ENCODE peak calls at places on chromosomes 3 and 15, in nine cellular contexts. M is CD8-positive, alpha-beta memory T cell; C is lower leg skin; X is germinal center; N is astrocyte; B is activated gamma-delta T cell treated with Interleukin-2 at 50 U/mL for 16 hours; G is progenitor cell of endocrine pancreas; J is A549; Q is sciatic nerve. I is an unnamed sample.
A peak's percentile ranks its signal among the peaks of the same experiment; 100 is the strongest.

GRCh38 chr15:71807125-71807629 is 3.2 kb upstream of the NR2E3 start:
- DNase-seq in M (no peak), C (no peak), X (no peak), N (peak; percentile 26), B (no peak), G (no peak), J (no peak), Q (no peak), I (no peak)

GRCh38 chr3:103170651-103171050 is 735.8 kb downstream of the ZPLD1 start:
- DNase-seq in M (no peak), C (no peak), X (no peak), N (no peak), B (no peak), G (no peak), J (no peak), Q (no peak), I (no peak)

GRCh38 chr15:60563539-60564404 is 84.8 kb upstream of the ICE2 start:
- DNase-seq in M (no peak), C (no peak), X (no peak), N (no peak), B (peak; percentile 43), G (no peak), J (no peak), Q (no peak), I (no peak)

GRCh38 chr15:29124581-29125381 is 144.8 kb downstream of the NSMCE3 start:
- DNase-seq in M (no peak), C (no peak), X (no peak), N (peak; percentile 68), B (no peak), G (no peak), J (no peak), Q (no peak), I (no peak)

GRCh38 chr3:62636235-62636826 is 238.9 kb downstream of the CADPS start:
- DNase-seq in M (no peak), C (no peak), X (no peak), N (no peak), B (no peak), G (no peak), J (no peak), Q (no peak), I (no peak)

GRCh38 chr15:68536331-68537095 is 42.3 kb upstream of the CORO2B start:
- DNase-seq in M (no peak), C (no peak), X (no peak), N (peak; percentile 98), B (no peak), G (no peak), J (no peak), Q (no peak), I (no peak)

GRCh38 chr15:65101891-65102708 is 12.9 kb downstream of the UBAP1L start:
- DNase-seq in M (no peak), C (peak; percentile 82), X (no peak), N (no peak), B (no peak), G (no peak), J (no peak), Q (peak; percentile 57), I (no peak)

GRCh38 chr3:81308296-81308695 is 453.1 kb downstream of the GBE1 start:
- DNase-seq in M (no peak), C (no peak), X (no peak), N (peak; percentile 57), B (no peak), G (no peak), J (no peak), Q (no peak), I (no peak)

GRCh38 chr15:73965730-73966103 is 26.4 kb downstream of the STOML1 start:
- DNase-seq in M (no peak), C (no peak), X (peak; percentile 58), N (peak; percentile 61), B (no peak), G (no peak), J (no peak), Q (no peak), I (no peak)

GRCh38 chr3:149421764-149422163 is 44.3 kb upstream of the TM4SF1 start:
- DNase-seq in M (no peak), C (no peak), X (no peak), N (no peak), B (no peak), G (no peak), J (no peak), Q (no peak), I (no peak)

GRCh38 chr3:48938689-48939088 is 20.0 kb downstream of the ARIH2 start:
- DNase-seq in M (no peak), C (no peak), X (no peak), N (no peak), B (no peak), G (no peak), J (no peak), Q (no peak), I (no peak)

GRCh38 chr3:167466961-167467360 is 6.9 kb downstream of the SERPINI2 start:
- DNase-seq in M (no peak), C (no peak), X (no peak), N (no peak), B (no peak), G (no peak), J (no peak), Q (no peak), I (no peak)

GRCh38 chr3:99475229-99475628 is 163.2 kb upstream of the COL8A1 start:
- DNase-seq in M (no peak), C (no peak), X (no peak), N (no peak), B (no peak), G (no peak), J (no peak), Q (no peak), I (no peak)

GRCh38 chr3:112348945-112349344 is 16.0 kb downstream of the CD200 start:
- DNase-seq in M (no peak), C (no peak), X (no peak), N (no peak), B (no peak), G (no peak), J (no peak), Q (no peak), I (no peak)

GRCh38 chr3:117355566-117355965 is 646.0 kb downstream of the TUSC7 start:
- DNase-seq in M (no peak), C (no peak), X (peak; percentile 4), N (no peak), B (no peak), G (no peak), J (peak; percentile 41), Q (no peak), I (no peak)

GRCh38 chr15:74365619-74366445 is 1.6 kb downstream of the CYP11A1 start:
- DNase-seq in M (no peak), C (peak; percentile 88), X (no peak), N (no peak), B (no peak), G (peak; percentile 42), J (no peak), Q (peak; percentile 76), I (no peak)

GRCh38 chr3:169501777-169502320 is 161.7 kb downstream of the MECOM start:
- DNase-seq in M (no peak), C (no peak), X (no peak), N (no peak), B (no peak), G (no peak), J (no peak), Q (no peak), I (no peak)

GRCh38 chr3:129445472-129445871 is 5.4 kb downstream of the IFT122 start:
- DNase-seq in M (no peak), C (no peak), X (no peak), N (no peak), B (no peak), G (no peak), J (no peak), Q (no peak), I (no peak)

GRCh38 chr15:31347981-31348803 is 21.6 kb downstream of the KLF13 start:
- DNase-seq in M (no peak), C (no peak), X (no peak), N (no peak), B (no peak), G (no peak), J (no peak), Q (no peak), I (no peak)

GRCh38 chr15:39835550-39835949 is 52.9 kb upstream of the FSIP1 start:
- DNase-seq in M (no peak), C (no peak), X (no peak), N (no peak), B (no peak), G (no peak), J (peak; percentile 10), Q (no peak), I (no peak)

GRCh38 chr3:107271787-107272387 is 105.4 kb upstream of the CCDC54 start:
- DNase-seq in M (no peak), C (no peak), X (peak; percentile 26), N (peak; percentile 31), B (no peak), G (no peak), J (peak; percentile 41), Q (no peak), I (no peak)